ENCODE peak calls at places on chromosomes 2 and 18, in seven cellular contexts. X is kidney epithelial cell, K is ascending aorta, Y is HCT116, L is transverse colon, F is OCI-LY7, D is endothelial cell. S is an unnamed sample.

GRCh38 chr2:17858064-17858463 is 20.4 kb upstream of the KCNS3 start:
- DNase-seq in F (no peak), L (no peak), X (no peak), K (no peak), D (no peak), Y (no peak), S (no peak)

GRCh38 chr2:95234806-95235205 is 27.5 kb downstream of the ZNF892 start:
- DNase-seq in Y (no peak), X (no peak), F (no peak), K (no peak), L (no peak), D (no peak), S (no peak)

GRCh38 chr2:157460384-157460837 is 16.5 kb upstream of the CYTIP start:
- DNase-seq in K (no peak), L (no peak), D (no peak), Y (no peak), F (no peak), X (peak), S (no peak)

GRCh38 chr18:9444549-9444948 is 30.8 kb upstream of the RALBP1 start:
- DNase-seq in Y (no peak), X (no peak), K (no peak), L (no peak), F (no peak), D (no peak), S (no peak)

GRCh38 chr2:127324635-127325034 is 30.7 kb upstream of the ERCC3 start:
- DNase-seq in X (peak), K (no peak), D (no peak), Y (no peak), L (no peak), F (peak), S (no peak)

GRCh38 chr2:221529943-221530652 is 42.0 kb downstream of the EPHA4 start:
- DNase-seq in X (peak), F (no peak), D (no peak), Y (no peak), L (no peak), K (no peak), S (no peak)

GRCh38 chr2:222318712-222319575 is 20.1 kb upstream of the PAX3 start:
- DNase-seq in Y (no peak), X (no peak), K (no peak), F (peak), D (no peak), L (no peak), S (no peak)

GRCh38 chr2:11680181-11680900 is 10.3 kb upstream of the NTSR2 start:
- DNase-seq in F (no peak), X (no peak), Y (no peak), D (no peak), L (no peak), K (no peak), S (no peak)

GRCh38 chr2:239380831-239381708 is 19.8 kb downstream of the HDAC4 start:
- DNase-seq in X (no peak), F (peak), K (no peak), Y (no peak), L (peak), D (no peak), S (no peak)

GRCh38 chr2:130832296-130832940 is 4.3 kb upstream of the ARHGEF4 start:
- DNase-seq in Y (no peak), X (no peak), D (no peak), K (no peak), L (no peak), F (no peak), S (no peak)

GRCh38 chr2:229376866-229377265 is 105.8 kb upstream of the PID1 start:
- DNase-seq in K (no peak), L (no peak), X (no peak), D (no peak), Y (no peak), F (no peak), S (no peak)

GRCh38 chr2:71894266-71894665 is 253.4 kb downstream of the CYP26B1 start:
- DNase-seq in L (no peak), K (no peak), X (no peak), Y (no peak), D (no peak), F (no peak), S (no peak)

GRCh38 chr18:59518705-59519104 is 159.6 kb upstream of the LMAN1 start:
- DNase-seq in K (no peak), D (no peak), X (no peak), Y (no peak), L (no peak), F (no peak), S (no peak)

GRCh38 chr2:81495556-81495955 is 1191.0 kb upstream of the LRRTM1 start:
- DNase-seq in X (no peak), K (no peak), F (no peak), D (no peak), Y (no peak), L (no peak), S (no peak)

GRCh38 chr2:136119717-136120675 is 2.0 kb upstream of the CXCR4 start:
- DNase-seq in X (no peak), D (no peak), L (no peak), K (no peak), Y (no peak), F (no peak), S (no peak)

GRCh38 chr2:134976074-134976702 is 57.6 kb downstream of the CCNT2 start:
- DNase-seq in Y (no peak), L (no peak), K (no peak), D (no peak), F (no peak), X (no peak), S (no peak)

GRCh38 chr18:621181-621580 is 24.4 kb downstream of the CLUL1 start:
- DNase-seq in K (no peak), D (no peak), X (no peak), L (no peak), F (no peak), Y (no peak), S (no peak)

GRCh38 chr2:228527481-228527880 is 346.0 kb upstream of the SPHKAP start:
- DNase-seq in Y (no peak), K (no peak), F (no peak), X (no peak), L (no peak), D (no peak), S (no peak)

GRCh38 chr2:92074549-92074898 is 2796.7 kb upstream of the TEKT4 start:
- DNase-seq in K (no peak), F (no peak), D (no peak), X (no peak), Y (no peak), L (no peak), S (no peak)

GRCh38 chr2:74567862-74568261 is 13.3 kb downstream of the DOK1 start:
- DNase-seq in L (no peak), F (no peak), Y (no peak), X (no peak), D (no peak), K (no peak), S (no peak)

GRCh38 chr2:23127465-23127864 is 257.5 kb upstream of the KLHL29 start:
- DNase-seq in X (no peak), D (no peak), Y (no peak), L (peak), F (no peak), K (no peak), S (no peak)
- TF ChIP-seq CTCF in X (no peak), D (no peak), Y (no peak), L (no peak), F (no peak), K (no peak), S (no peak)

GRCh38 chr18:76756491-76757288 is 65.7 kb upstream of the ZNF236 start:
- DNase-seq in F (no peak), D (no peak), L (peak), Y (no peak), K (no peak), X (no peak), S (no peak)
- TF ChIP-seq CTCF in F (no peak), D (no peak), L (no peak), Y (no peak), K (no peak), X (no peak), S (no peak)

GRCh38 chr2:88831071-88831791 is 139.8 kb downstream of the RPIA start:
- DNase-seq in L (no peak), Y (no peak), K (no peak), D (no peak), F (peak), X (no peak), S (no peak)

GRCh38 chr2:88831792-88832248 is 140.3 kb downstream of the RPIA start:
- DNase-seq in F (peak), Y (peak), D (peak), L (peak), K (no peak), X (no peak), S (no peak)

GRCh38 chr2:88832992-88833389 is 141.5 kb downstream of the RPIA start:
- DNase-seq in L (no peak), X (no peak), F (peak), Y (no peak), K (no peak), D (no peak), S (no peak)

GRCh38 chr2:88834376-88834775 is 142.9 kb downstream of the RPIA start:
- DNase-seq in K (no peak), L (no peak), F (no peak), Y (no peak), X (no peak), D (no peak), S (no peak)

DNA sequence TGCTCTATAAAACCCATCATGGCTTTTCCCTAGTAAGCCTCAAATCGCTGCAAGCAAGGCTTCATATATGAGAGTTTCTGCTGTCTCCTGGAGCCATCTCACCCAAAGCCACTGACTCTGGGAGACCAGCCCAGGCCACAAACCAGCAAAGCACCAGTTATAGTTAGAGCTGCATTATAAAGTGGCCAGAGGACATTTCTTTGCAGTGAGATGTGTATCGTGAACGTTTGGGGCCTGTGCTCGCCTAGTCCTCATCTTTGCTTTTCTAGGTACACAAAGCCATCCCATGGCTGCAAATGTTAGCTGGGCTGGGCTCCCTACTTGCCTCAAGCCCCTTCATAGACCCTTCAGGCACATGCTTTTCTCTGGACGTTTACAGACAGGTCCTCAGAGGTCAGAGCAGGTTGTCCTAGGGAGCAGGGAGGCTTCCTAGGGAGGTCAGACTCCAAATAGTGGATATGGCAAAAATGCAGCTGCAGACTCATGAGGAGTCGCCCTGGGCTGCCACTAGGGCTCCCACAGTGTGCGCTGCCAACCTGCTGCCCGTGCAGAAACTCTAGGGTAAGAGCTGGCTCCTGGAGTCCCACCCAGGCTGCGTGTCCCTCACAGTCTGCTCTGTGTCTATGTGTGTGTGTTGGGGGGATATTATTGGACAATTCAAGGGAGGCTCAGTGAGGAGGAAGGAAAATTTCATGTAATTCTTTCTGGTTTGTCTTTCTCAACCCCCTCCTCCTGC is 141.0 kb downstream of the RPIA start:
- DNase-seq in D (no peak), F (peak), Y (no peak), X (no peak), K (no peak), L (peak), S (no peak)
- TF ChIP-seq CTCF in D (no peak), F (peak), Y (peak), X (no peak), K (no peak), L (no peak), S (no peak)

GRCh38 chr2:42931818-42932195 is 139.4 kb upstream of the HAAO start:
- DNase-seq in F (no peak), Y (no peak), K (no peak), L (no peak), X (no peak), D (no peak), S (no peak)
- TF ChIP-seq CTCF in F (no peak), Y (no peak), K (no peak), L (no peak), X (no peak), D (no peak), S (no peak)

DNA sequence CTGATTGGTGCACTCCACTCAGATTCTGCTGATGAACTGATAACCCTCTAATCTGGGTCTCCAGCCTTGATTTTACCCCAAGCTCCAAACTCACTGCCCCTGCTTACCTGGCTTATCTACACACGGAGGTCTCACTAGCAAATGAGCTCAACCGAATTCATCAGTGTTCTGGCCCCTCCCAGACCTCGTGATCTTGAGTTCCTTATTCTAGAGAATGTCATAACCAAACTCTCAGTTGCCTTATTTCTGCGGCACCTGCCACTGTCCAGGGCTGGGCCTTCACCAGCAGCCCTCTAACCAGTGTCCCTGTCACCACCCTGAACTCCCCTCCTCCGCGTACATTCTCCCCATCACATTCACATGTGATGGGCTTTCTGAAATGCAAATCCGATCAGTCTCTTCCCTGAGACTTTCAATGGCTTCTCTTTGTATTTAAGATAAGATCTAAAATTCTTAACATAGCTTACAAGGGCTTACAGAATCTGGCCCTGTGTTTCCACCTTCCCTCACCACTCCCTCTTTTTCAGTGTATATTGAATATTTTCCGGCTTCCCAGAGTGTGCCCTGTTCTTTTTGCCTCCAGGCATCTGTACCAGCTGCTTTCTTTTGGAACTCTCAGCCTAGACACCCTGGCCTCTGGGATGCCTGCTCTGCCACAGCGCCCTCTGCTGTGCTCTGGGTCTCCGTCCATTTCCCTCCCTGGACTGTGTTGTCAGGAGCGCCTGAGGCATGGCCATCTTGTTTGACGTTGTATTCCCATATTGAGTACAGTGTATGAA is 31.1 kb downstream of the NAB1 start:
- DNase-seq in D (peak), K (no peak), X (no peak), Y (peak), F (peak), L (peak), S (peak)
- TF ChIP-seq CTCF in D (no peak), K (peak), X (peak), Y (peak), F (peak), L (peak), S (no peak)

GRCh38 chr2:235087812-235088607 is 136.2 kb downstream of the SH3BP4 start:
- DNase-seq in L (peak), K (no peak), D (no peak), Y (no peak), X (no peak), F (no peak), S (no peak)
- TF ChIP-seq CTCF in L (no peak), K (no peak), D (no peak), Y (no peak), X (no peak), F (no peak), S (no peak)

GRCh38 chr2:75729861-75730260 is 19.1 kb upstream of the GCFC2 start:
- DNase-seq in F (no peak), X (no peak), Y (no peak), L (no peak), K (no peak), D (peak), S (no peak)
- TF ChIP-seq CTCF in F (peak), X (peak), Y (peak), L (no peak), K (no peak), D (no peak), S (no peak)

GRCh38 chr18:22185723-22186386 is 16.5 kb downstream of the GATA6 start:
- DNase-seq in L (no peak), D (no peak), K (no peak), Y (no peak), X (no peak), F (no peak), S (no peak)

GRCh38 chr18:22183647-22184161 is 14.3 kb downstream of the GATA6 start:
- DNase-seq in Y (no peak), L (no peak), D (no peak), X (no peak), K (no peak), F (no peak), S (no peak)

GRCh38 chr18:22186484-22186971 is 17.1 kb downstream of the GATA6 start:
- DNase-seq in D (no peak), Y (no peak), L (no peak), K (no peak), X (no peak), F (no peak), S (no peak)

GRCh38 chr18:22182884-22183610 is 13.7 kb downstream of the GATA6 start:
- DNase-seq in X (no peak), F (no peak), K (no peak), D (no peak), L (no peak), Y (no peak), S (no peak)

DNA sequence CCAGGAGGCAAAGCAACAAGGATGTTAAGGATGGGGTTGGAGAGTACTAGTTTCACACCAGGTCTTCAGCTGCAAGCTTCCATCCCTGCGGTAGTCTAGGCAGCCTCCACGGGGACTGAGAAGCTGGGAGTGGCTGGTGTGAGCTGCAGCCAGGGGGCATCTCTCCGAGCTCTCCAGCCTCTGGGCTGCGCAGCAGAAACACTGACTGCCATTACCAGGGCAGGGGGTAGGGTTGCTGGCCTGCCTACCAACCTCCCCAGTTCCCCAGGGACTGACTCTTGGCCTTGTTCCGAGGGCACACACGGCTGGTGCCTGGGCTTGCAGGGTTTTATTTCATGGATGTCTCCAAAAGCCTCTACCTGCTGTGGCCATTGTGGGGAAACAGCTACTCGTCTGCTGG is 15.9 kb downstream of the GATA6 start:
- DNase-seq in D (no peak), K (no peak), Y (no peak), X (no peak), L (no peak), F (no peak), S (no peak)
- TF ChIP-seq CTCF in D (no peak), K (peak), Y (no peak), X (no peak), L (no peak), F (no peak), S (no peak)

GRCh38 chr2:205051417-205051816 is 506.1 kb downstream of the PARD3B start:
- DNase-seq in D (no peak), F (no peak), K (no peak), Y (no peak), X (no peak), L (no peak), S (no peak)
- TF ChIP-seq CTCF in D (peak), F (no peak), K (no peak), Y (peak), X (peak), L (no peak), S (no peak)

GRCh38 chr18:2911533-2911932 is 64.7 kb downstream of the EMILIN2 start:
- DNase-seq in Y (no peak), X (no peak), D (no peak), F (no peak), K (no peak), L (no peak), S (no peak)
- TF ChIP-seq CTCF in Y (no peak), X (no peak), D (no peak), F (no peak), K (no peak), L (no peak), S (no peak)